ENCODE peak calls at places on chromosomes 1 and 21, in five cellular contexts. T is astrocyte, N is endodermal cell, E is IMR-90, X is NT2/D1. P is an unnamed sample.

GRCh38 chr1:214823311-214824117 is 220.5 kb downstream of the CENPF start:
- DNase-seq in E (no peak), T (no peak), N (peak), X (no peak), P (no peak)

GRCh38 chr1:31065310-31066217 is at the start of gene PUM1:
- DNase-seq in T (peak), X (peak), E (peak), N (peak), P (peak)

GRCh38 chr1:166013232-166013631 is 153.6 kb downstream of the FAM78B start:
- DNase-seq in T (no peak), X (no peak), N (no peak), E (no peak), P (no peak)

GRCh38 chr1:218462591-218462990 is 117.5 kb downstream of the TGFB2 start:
- DNase-seq in T (no peak), X (no peak), N (no peak), E (no peak), P (no peak)

GRCh38 chr1:43238104-43238503 is 31.7 kb upstream of the TMEM125 start:
- DNase-seq in E (peak), N (peak), T (peak), X (peak), P (no peak)

GRCh38 chr1:80417651-80418050 is 1383.1 kb upstream of the ADGRL2 start:
- DNase-seq in X (no peak), T (peak), E (peak), N (no peak), P (no peak)

GRCh38 chr1:8002329-8003320 is 23.5 kb downstream of the ERRFI1 start:
- DNase-seq in E (no peak), X (no peak), T (no peak), N (no peak), P (no peak)

GRCh38 chr1:1207254-1207902 is 986 bp upstream of the TNFRSF18 start:
- DNase-seq in N (no peak), T (no peak), X (no peak), E (no peak), P (peak)

GRCh38 chr21:45570826-45571601 is 28.8 kb upstream of the SLC19A1 start:
- DNase-seq in E (peak), X (no peak), N (no peak), T (peak), P (peak)

GRCh38 chr21:41396452-41397107 is 29.5 kb upstream of the MX1 start:
- DNase-seq in E (no peak), N (peak), T (no peak), X (no peak), P (peak)

GRCh38 chr1:32898958-32899357 is 2.2 kb downstream of the TMEM54 start:
- DNase-seq in N (no peak), T (no peak), E (no peak), X (no peak), P (no peak)

GRCh38 chr1:114756009-114756892 is 1.5 kb downstream of the CSDE1 start:
- DNase-seq in X (no peak), T (peak), N (no peak), E (peak), P (no peak)

GRCh38 chr1:197304626-197305200 is 36.7 kb downstream of the CRB1 start:
- DNase-seq in N (no peak), T (peak), X (no peak), E (no peak), P (no peak)

GRCh38 chr1:115302390-115302961 is 35.6 kb downstream of the NGF start:
- DNase-seq in E (peak), X (no peak), T (peak), N (peak), P (no peak)

GRCh38 chr1:179231923-179232322 is 2.4 kb upstream of the ABL2 start:
- DNase-seq in X (no peak), E (peak), N (no peak), T (peak), P (no peak)

GRCh38 chr1:242787968-242788367 is 263.5 kb upstream of the PLD5 start:
- DNase-seq in E (no peak), N (no peak), X (peak), T (peak), P (no peak)

GRCh38 chr1:247324913-247325312 is 6.8 kb downstream of the ZNF496 start:
- DNase-seq in E (no peak), X (no peak), T (no peak), N (no peak), P (no peak)

GRCh38 chr21:36482673-36483072 is 2.8 kb upstream of the CLDN14 start:
- DNase-seq in E (no peak), X (no peak), T (no peak), N (no peak), P (no peak)

DNA sequence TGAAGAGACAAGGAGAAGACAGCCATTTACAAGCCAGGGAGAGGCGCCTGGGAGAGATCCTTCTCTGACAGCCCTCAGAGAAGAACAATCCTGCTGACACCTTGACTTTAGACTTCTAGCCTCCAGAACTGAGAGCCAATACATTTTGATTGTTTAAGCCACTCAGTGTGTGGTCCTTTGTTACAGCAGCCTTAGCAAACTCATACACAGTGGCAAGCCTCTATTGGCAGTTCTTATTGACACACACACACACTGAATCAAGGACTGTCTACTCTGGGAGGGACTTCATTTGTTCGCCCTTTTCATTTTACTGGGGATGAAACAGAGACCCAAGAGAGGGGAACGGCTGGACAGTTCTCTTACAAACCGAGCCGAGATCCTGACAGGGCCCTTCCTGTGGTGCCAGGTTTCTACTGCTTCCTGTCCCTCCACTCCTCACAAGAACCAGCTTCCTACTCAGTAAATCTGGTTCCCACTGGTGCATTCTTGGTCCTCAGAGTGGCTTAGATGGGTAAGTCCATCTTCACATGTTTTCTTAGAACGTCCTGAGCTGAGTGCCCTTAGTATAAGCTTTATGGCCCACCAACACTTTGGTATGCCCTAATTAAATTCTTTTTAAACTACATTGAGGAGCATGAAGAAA is 14.7 kb downstream of the SLAMF1 start:
- DNase-seq in E (no peak), N (no peak), T (no peak), X (no peak), P (no peak)
- H3K9ac ChIP-seq in E (no peak), N (no peak), T (no peak), X (no peak), P (no peak)

GRCh38 chr1:21317035-21317689 is 26.9 kb upstream of the ECE1 start:
- DNase-seq in N (no peak), T (peak), E (peak), X (no peak), P (peak)

GRCh38 chr1:21318714-21319159 is 28.5 kb upstream of the ECE1 start:
- DNase-seq in X (no peak), E (peak), T (no peak), N (no peak), P (peak)

GRCh38 chr1:21319447-21320407 is 29.5 kb upstream of the ECE1 start:
- DNase-seq in E (no peak), N (no peak), X (no peak), T (no peak), P (no peak)

GRCh38 chr1:21318057-21318713 is 27.9 kb upstream of the ECE1 start:
- DNase-seq in X (no peak), E (no peak), N (no peak), T (no peak), P (no peak)

GRCh38 chr1:21317690-21318043 is 27.4 kb upstream of the ECE1 start:
- DNase-seq in X (no peak), N (no peak), T (no peak), E (no peak), P (no peak)
- H3K9ac ChIP-seq in X (peak), N (no peak), T (peak), E (no peak), P (no peak)

DNA sequence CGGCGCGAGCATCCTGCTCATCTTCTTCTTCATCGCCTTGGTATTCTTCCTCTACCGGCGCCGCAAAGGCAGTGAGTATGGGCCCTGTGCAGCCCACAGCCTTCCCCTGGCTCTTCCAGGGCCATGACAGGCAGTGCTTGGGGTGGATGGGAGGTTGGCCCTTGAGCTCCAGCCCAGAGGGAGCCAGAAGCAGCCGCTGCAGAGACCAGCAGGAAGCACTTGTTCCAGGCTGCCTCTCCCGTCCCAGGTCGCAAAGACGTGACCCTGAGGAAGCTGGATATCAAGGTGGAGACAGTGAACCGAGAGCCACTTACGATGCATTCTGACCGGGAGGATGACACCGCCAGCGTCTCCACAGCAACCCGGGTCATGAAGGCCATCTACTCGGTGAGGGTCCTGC is 87.3 kb upstream of the CD1D start:
- DNase-seq in N (no peak), T (no peak), X (no peak), E (no peak), P (no peak)
- H3K9ac ChIP-seq in N (no peak), T (no peak), X (no peak), E (no peak), P (no peak)

DNA sequence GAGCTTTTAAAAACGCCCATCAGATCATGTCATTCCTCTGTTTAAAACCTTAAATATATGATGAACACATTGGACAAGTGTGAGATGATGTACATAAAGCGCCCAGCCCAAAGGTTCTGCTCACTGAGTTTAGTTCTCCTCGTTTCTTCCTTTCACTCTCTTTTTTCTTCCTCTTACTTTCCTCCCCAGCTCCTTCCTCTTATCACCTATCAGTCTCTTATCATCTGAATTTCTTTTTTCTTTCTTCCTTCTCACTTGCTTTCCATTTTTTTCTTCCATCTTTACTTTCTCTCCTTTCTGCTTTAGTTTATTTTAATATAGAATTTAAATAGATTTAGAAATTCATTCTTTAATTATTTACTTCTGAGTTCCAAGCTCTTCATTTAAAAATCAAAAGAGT is 17.8 kb upstream of the POGZ start:
- DNase-seq in N (no peak), E (no peak), X (no peak), T (no peak), P (no peak)
- H3K9ac ChIP-seq in N (no peak), E (no peak), X (no peak), T (no peak), P (no peak)

DNA sequence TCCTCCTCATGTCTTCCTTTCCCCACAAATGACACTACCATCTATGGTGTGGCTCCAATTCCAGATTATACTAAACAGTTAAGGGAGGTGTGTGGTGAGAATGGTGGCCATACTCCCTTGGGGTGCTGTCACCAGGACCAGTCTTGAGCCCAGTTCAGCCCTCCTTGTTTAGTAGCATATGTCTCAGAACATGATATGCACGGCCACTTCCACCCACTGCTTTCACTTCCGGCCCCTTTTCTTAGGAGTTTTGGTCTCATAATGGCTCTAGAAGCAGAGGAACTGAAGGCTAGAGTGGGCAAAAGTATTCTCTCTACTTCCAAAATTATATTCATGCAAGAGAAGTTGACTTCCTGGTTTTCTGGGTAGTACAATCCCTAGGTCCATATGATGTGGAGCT is 45.3 kb upstream of the CACNA1E start:
- DNase-seq in N (no peak), E (no peak), X (no peak), T (no peak), P (no peak)
- H3K9ac ChIP-seq in N (no peak), E (no peak), X (no peak), T (no peak), P (no peak)